ENCODE peak calls at places on chromosomes 16 and 17, in ten cellular contexts. One of them, this sample, is unnamed.

GRCh38 chr17:6496636-6497441 is 52.6 kb downstream of the PIMREG start:
- DNase-seq in progenitor cell of endocrine pancreas: no peak
- DNase-seq in naive thymus-derived CD4-positive, alpha-beta T cell: no peak
- DNase-seq in neural progenitor cell: no peak
- DNase-seq in neuronal stem cell: no peak
- DNase-seq in AG09319: no peak
- DNase-seq in GM10248: no peak
- DNase-seq in NCI-H524 treated with DMSO at 0.1 percent for 48 hours: no peak
- DNase-seq in GM23248: peak; percentile 28
- DNase-seq in H1: no peak
- DNase-seq in this sample: no peak

GRCh38 chr16:27759301-27759871 is 209.4 kb downstream of the KATNIP start:
- DNase-seq in progenitor cell of endocrine pancreas: no peak
- DNase-seq in naive thymus-derived CD4-positive, alpha-beta T cell: no peak
- DNase-seq in neural progenitor cell: no peak
- DNase-seq in neuronal stem cell: no peak
- DNase-seq in AG09319: no peak
- DNase-seq in GM10248: no peak
- DNase-seq in NCI-H524 treated with DMSO at 0.1 percent for 48 hours: no peak
- DNase-seq in GM23248: peak; percentile 72
- DNase-seq in H1: no peak
- DNase-seq in this sample: peak; percentile 77

GRCh38 chr17:17886253-17886652 is 49.5 kb upstream of the SREBF1 start:
- DNase-seq in progenitor cell of endocrine pancreas: no peak
- DNase-seq in naive thymus-derived CD4-positive, alpha-beta T cell: no peak
- DNase-seq in neural progenitor cell: no peak
- DNase-seq in neuronal stem cell: no peak
- DNase-seq in AG09319: no peak
- DNase-seq in GM10248: no peak
- DNase-seq in NCI-H524 treated with DMSO at 0.1 percent for 48 hours: peak; percentile 69
- DNase-seq in GM23248: no peak
- DNase-seq in H1: no peak
- DNase-seq in this sample: no peak

GRCh38 chr17:56973520-56973919 is 4.4 kb upstream of the SCPEP1 start:
- DNase-seq in progenitor cell of endocrine pancreas: no peak
- DNase-seq in naive thymus-derived CD4-positive, alpha-beta T cell: no peak
- DNase-seq in neural progenitor cell: no peak
- DNase-seq in neuronal stem cell: no peak
- DNase-seq in AG09319: no peak
- DNase-seq in GM10248: no peak
- DNase-seq in NCI-H524 treated with DMSO at 0.1 percent for 48 hours: no peak
- DNase-seq in GM23248: peak; percentile 58
- DNase-seq in H1: no peak
- DNase-seq in this sample: peak; percentile 37

GRCh38 chr17:14372905-14373559 is 72.2 kb downstream of the HS3ST3B1 start:
- DNase-seq in progenitor cell of endocrine pancreas: peak; percentile 17
- DNase-seq in naive thymus-derived CD4-positive, alpha-beta T cell: no peak
- DNase-seq in neural progenitor cell: peak; percentile 57
- DNase-seq in neuronal stem cell: peak; percentile 30
- DNase-seq in AG09319: no peak
- DNase-seq in GM10248: no peak
- DNase-seq in NCI-H524 treated with DMSO at 0.1 percent for 48 hours: no peak
- DNase-seq in GM23248: no peak
- DNase-seq in H1: no peak
- DNase-seq in this sample: no peak

GRCh38 chr16:53080345-53081031 is 25.7 kb downstream of the CHD9 start:
- DNase-seq in progenitor cell of endocrine pancreas: no peak
- DNase-seq in naive thymus-derived CD4-positive, alpha-beta T cell: no peak
- DNase-seq in neural progenitor cell: no peak
- DNase-seq in neuronal stem cell: no peak
- DNase-seq in AG09319: peak; percentile 74
- DNase-seq in GM10248: no peak
- DNase-seq in NCI-H524 treated with DMSO at 0.1 percent for 48 hours: no peak
- DNase-seq in GM23248: peak; percentile 93
- DNase-seq in H1: no peak
- DNase-seq in this sample: peak; percentile 96

GRCh38 chr17:32998893-32999240 is 7.2 kb downstream of the SPACA3 start:
- DNase-seq in progenitor cell of endocrine pancreas: no peak
- DNase-seq in naive thymus-derived CD4-positive, alpha-beta T cell: no peak
- DNase-seq in neural progenitor cell: no peak
- DNase-seq in neuronal stem cell: no peak
- DNase-seq in AG09319: peak; percentile 16
- DNase-seq in GM10248: no peak
- DNase-seq in NCI-H524 treated with DMSO at 0.1 percent for 48 hours: no peak
- DNase-seq in GM23248: peak; percentile 88
- DNase-seq in H1: no peak
- DNase-seq in this sample: peak; percentile 73

GRCh38 chr17:39648876-39649430 is 12.0 kb downstream of the STARD3 start:
- DNase-seq in progenitor cell of endocrine pancreas: no peak
- DNase-seq in naive thymus-derived CD4-positive, alpha-beta T cell: no peak
- DNase-seq in neural progenitor cell: no peak
- DNase-seq in neuronal stem cell: no peak
- DNase-seq in AG09319: no peak
- DNase-seq in GM10248: no peak
- DNase-seq in NCI-H524 treated with DMSO at 0.1 percent for 48 hours: no peak
- DNase-seq in GM23248: no peak
- DNase-seq in H1: no peak
- DNase-seq in this sample: no peak

GRCh38 chr17:34098712-34099111 is 156.4 kb upstream of the CCL2 start:
- DNase-seq in progenitor cell of endocrine pancreas: no peak
- DNase-seq in naive thymus-derived CD4-positive, alpha-beta T cell: no peak
- DNase-seq in neural progenitor cell: no peak
- DNase-seq in neuronal stem cell: no peak
- DNase-seq in AG09319: no peak
- DNase-seq in GM10248: no peak
- DNase-seq in NCI-H524 treated with DMSO at 0.1 percent for 48 hours: no peak
- DNase-seq in GM23248: peak; percentile 18
- DNase-seq in H1: no peak
- DNase-seq in this sample: no peak

GRCh38 chr16:56771558-56772279 is 41.8 kb downstream of the NUP93 start:
- DNase-seq in progenitor cell of endocrine pancreas: no peak
- DNase-seq in naive thymus-derived CD4-positive, alpha-beta T cell: no peak
- DNase-seq in neural progenitor cell: no peak
- DNase-seq in neuronal stem cell: no peak
- DNase-seq in AG09319: no peak
- DNase-seq in GM10248: no peak
- DNase-seq in NCI-H524 treated with DMSO at 0.1 percent for 48 hours: no peak
- DNase-seq in GM23248: no peak
- DNase-seq in H1: no peak
- DNase-seq in this sample: peak; percentile 51

GRCh38 chr16:88299751-88300462 is 82.9 kb upstream of the ZNF469 start:
- DNase-seq in progenitor cell of endocrine pancreas: no peak
- DNase-seq in naive thymus-derived CD4-positive, alpha-beta T cell: no peak
- DNase-seq in neural progenitor cell: no peak
- DNase-seq in neuronal stem cell: no peak
- DNase-seq in AG09319: no peak
- DNase-seq in GM10248: no peak
- DNase-seq in NCI-H524 treated with DMSO at 0.1 percent for 48 hours: no peak
- DNase-seq in GM23248: no peak
- DNase-seq in H1: no peak
- DNase-seq in this sample: no peak

GRCh38 chr17:81586096-81586495 is 33.9 kb upstream of the FAAP100 start:
- DNase-seq in progenitor cell of endocrine pancreas: no peak
- DNase-seq in naive thymus-derived CD4-positive, alpha-beta T cell: no peak
- DNase-seq in neural progenitor cell: no peak
- DNase-seq in neuronal stem cell: no peak
- DNase-seq in AG09319: no peak
- DNase-seq in GM10248: no peak
- DNase-seq in NCI-H524 treated with DMSO at 0.1 percent for 48 hours: no peak
- DNase-seq in GM23248: no peak
- DNase-seq in H1: no peak
- DNase-seq in this sample: no peak

GRCh38 chr16:11871193-11871592 is 19.9 kb upstream of the RSL1D1 start:
- DNase-seq in progenitor cell of endocrine pancreas: no peak
- DNase-seq in naive thymus-derived CD4-positive, alpha-beta T cell: no peak
- DNase-seq in neural progenitor cell: peak; percentile 46
- DNase-seq in neuronal stem cell: no peak
- DNase-seq in AG09319: no peak
- DNase-seq in GM10248: no peak
- DNase-seq in NCI-H524 treated with DMSO at 0.1 percent for 48 hours: peak; percentile 52
- DNase-seq in GM23248: peak; percentile 51
- DNase-seq in H1: peak; percentile 38
- DNase-seq in this sample: peak; percentile 52

GRCh38 chr17:46199379-46199778 is 6.2 kb upstream of the KANSL1 start:
- DNase-seq in progenitor cell of endocrine pancreas: no peak
- DNase-seq in naive thymus-derived CD4-positive, alpha-beta T cell: no peak
- DNase-seq in neural progenitor cell: no peak
- DNase-seq in neuronal stem cell: no peak
- DNase-seq in AG09319: no peak
- DNase-seq in GM10248: no peak
- DNase-seq in NCI-H524 treated with DMSO at 0.1 percent for 48 hours: no peak
- DNase-seq in GM23248: no peak
- DNase-seq in H1: no peak
- DNase-seq in this sample: peak; percentile 52

GRCh38 chr17:68435876-68436842 is 21.1 kb downstream of the WIPI1 start:
- DNase-seq in progenitor cell of endocrine pancreas: peak; percentile 58
- DNase-seq in naive thymus-derived CD4-positive, alpha-beta T cell: peak; percentile 86
- DNase-seq in neural progenitor cell: peak; percentile 86
- DNase-seq in neuronal stem cell: peak; percentile 71
- DNase-seq in AG09319: peak; percentile 56
- DNase-seq in GM10248: peak; percentile 78
- DNase-seq in NCI-H524 treated with DMSO at 0.1 percent for 48 hours: peak; percentile 58
- DNase-seq in GM23248: peak; percentile 92
- DNase-seq in H1: no peak
- DNase-seq in this sample: peak; percentile 84

GRCh38 chr16:58026705-58027340 is 1.3 kb downstream of the MMP15 start:
- DNase-seq in progenitor cell of endocrine pancreas: peak; percentile 37
- DNase-seq in naive thymus-derived CD4-positive, alpha-beta T cell: peak; percentile 9
- DNase-seq in neural progenitor cell: peak; percentile 66
- DNase-seq in neuronal stem cell: peak; percentile 45
- DNase-seq in AG09319: no peak
- DNase-seq in GM10248: no peak
- DNase-seq in NCI-H524 treated with DMSO at 0.1 percent for 48 hours: no peak
- DNase-seq in GM23248: no peak
- DNase-seq in H1: no peak
- DNase-seq in this sample: no peak

GRCh38 chr17:7263801-7264078 is 1.5 kb upstream of the CLDN7 start:
- DNase-seq in progenitor cell of endocrine pancreas: no peak
- DNase-seq in naive thymus-derived CD4-positive, alpha-beta T cell: no peak
- DNase-seq in neural progenitor cell: no peak
- DNase-seq in neuronal stem cell: no peak
- DNase-seq in AG09319: no peak
- DNase-seq in GM10248: no peak
- DNase-seq in NCI-H524 treated with DMSO at 0.1 percent for 48 hours: no peak
- DNase-seq in GM23248: no peak
- DNase-seq in H1: no peak
- DNase-seq in this sample: no peak

GRCh38 chr16:1993731-1994131 is 4.0 kb downstream of the SYNGR3 start:
- DNase-seq in progenitor cell of endocrine pancreas: no peak
- DNase-seq in naive thymus-derived CD4-positive, alpha-beta T cell: no peak
- DNase-seq in neural progenitor cell: no peak
- DNase-seq in neuronal stem cell: no peak
- DNase-seq in AG09319: no peak
- DNase-seq in GM10248: no peak
- DNase-seq in NCI-H524 treated with DMSO at 0.1 percent for 48 hours: no peak
- DNase-seq in GM23248: peak; percentile 66
- DNase-seq in H1: no peak
- DNase-seq in this sample: peak; percentile 40

GRCh38 chr17:8117980-8118768 is at the start of gene ALOXE3:
- DNase-seq in progenitor cell of endocrine pancreas: no peak
- DNase-seq in naive thymus-derived CD4-positive, alpha-beta T cell: no peak
- DNase-seq in neural progenitor cell: peak; percentile 59
- DNase-seq in neuronal stem cell: peak; percentile 40
- DNase-seq in AG09319: no peak
- DNase-seq in GM10248: no peak
- DNase-seq in NCI-H524 treated with DMSO at 0.1 percent for 48 hours: no peak
- DNase-seq in GM23248: peak; percentile 92
- DNase-seq in H1: no peak
- DNase-seq in this sample: peak; percentile 78

GRCh38 chr17:82078433-82078832 is 12.8 kb upstream of the DUS1L start:
- DNase-seq in progenitor cell of endocrine pancreas: no peak
- DNase-seq in naive thymus-derived CD4-positive, alpha-beta T cell: no peak
- DNase-seq in neural progenitor cell: no peak
- DNase-seq in neuronal stem cell: no peak
- DNase-seq in AG09319: no peak
- DNase-seq in GM10248: no peak
- DNase-seq in NCI-H524 treated with DMSO at 0.1 percent for 48 hours: no peak
- DNase-seq in GM23248: no peak
- DNase-seq in H1: no peak
- DNase-seq in this sample: no peak